ENCODE peak calls at places on chromosomes 3 and 15, in nine cellular contexts. L, C, T, F, I, R, X, A and J are unnamed samples.

GRCh38 chr3:72567976-72568560 is 280.2 kb downstream of the SHQ1 start:
- DNase-seq in L (no peak), C (no peak), T (no peak), F (no peak), I (no peak), R (no peak), X (no peak), A (no peak), J (no peak)

GRCh38 chr3:50221051-50221412 is 15.0 kb upstream of the GNAI2 start:
- DNase-seq in L (no peak), C (no peak), T (no peak), F (no peak), I (no peak), R (no peak), X (no peak), A (no peak), J (no peak)

GRCh38 chr3:48410205-48411040 is 19.5 kb downstream of the PLXNB1 start:
- DNase-seq in L (no peak), C (no peak), T (no peak), F (no peak), I (no peak), R (no peak), X (no peak), A (no peak), J (no peak)

GRCh38 chr15:42704492-42704926 is 32.4 kb downstream of the CDAN1 start:
- DNase-seq in L (peak; percentile 72), C (peak; percentile 51), T (peak; percentile 28), F (peak; percentile 72), I (peak; percentile 23), R (peak; percentile 55), X (peak; percentile 61), A (peak; percentile 69), J (no peak)

GRCh38 chr3:131796558-131796957 is 238.3 kb downstream of the CPNE4 start:
- DNase-seq in L (no peak), C (no peak), T (no peak), F (no peak), I (no peak), R (no peak), X (no peak), A (no peak), J (no peak)

GRCh38 chr3:25971736-25972135 is 181.8 kb downstream of the OXSM start:
- DNase-seq in L (no peak), C (no peak), T (no peak), F (no peak), I (no peak), R (no peak), X (no peak), A (no peak), J (no peak)

GRCh38 chr15:88493811-88494210 is 26.3 kb downstream of the MRPS11 start:
- DNase-seq in L (no peak), C (no peak), T (no peak), F (no peak), I (no peak), R (no peak), X (no peak), A (no peak), J (no peak)

GRCh38 chr3:189909573-189909972 is 211.1 kb downstream of the P3H2 start:
- DNase-seq in L (no peak), C (no peak), T (no peak), F (peak; percentile 88), I (no peak), R (no peak), X (no peak), A (no peak), J (no peak)

GRCh38 chr3:16132926-16133325 is 41.6 kb upstream of the GALNT15 start:
- DNase-seq in L (peak; percentile 72), C (no peak), T (no peak), F (no peak), I (no peak), R (no peak), X (no peak), A (no peak), J (no peak)